ENCODE peak calls at places on chromosomes 7 and 10, in seven cellular contexts. One of them, this sample, is unnamed.

GRCh38 chr7:132458685-132459084 is 117.6 kb downstream of the PLXNA4 start:
- DNase-seq in activated CD4-positive, CD25-positive, alpha-beta regulatory T cell: no peak
- DNase-seq in CD4-positive, alpha-beta T cell: no peak
- DNase-seq in cardiac septum: no peak
- DNase-seq in dermis blood vessel endothelial cell: no peak
- DNase-seq in SHP77 treated with DMSO at 0.1 percent for 48 hours: no peak
- DNase-seq in astrocyte of the spinal cord: no peak
- DNase-seq in this sample: no peak

GRCh38 chr10:118106426-118106825 is 59.7 kb upstream of the RAB11FIP2 start:
- DNase-seq in activated CD4-positive, CD25-positive, alpha-beta regulatory T cell: no peak
- DNase-seq in CD4-positive, alpha-beta T cell: no peak
- DNase-seq in cardiac septum: no peak
- DNase-seq in dermis blood vessel endothelial cell: peak
- DNase-seq in SHP77 treated with DMSO at 0.1 percent for 48 hours: no peak
- DNase-seq in astrocyte of the spinal cord: peak
- DNase-seq in this sample: peak

GRCh38 chr10:16472828-16473227 is 36.0 kb downstream of the PTER start:
- DNase-seq in activated CD4-positive, CD25-positive, alpha-beta regulatory T cell: no peak
- DNase-seq in CD4-positive, alpha-beta T cell: no peak
- DNase-seq in cardiac septum: no peak
- DNase-seq in dermis blood vessel endothelial cell: no peak
- DNase-seq in SHP77 treated with DMSO at 0.1 percent for 48 hours: no peak
- DNase-seq in astrocyte of the spinal cord: no peak
- DNase-seq in this sample: no peak

GRCh38 chr10:96794786-96795733 is 37.0 kb upstream of the LCOR start:
- DNase-seq in activated CD4-positive, CD25-positive, alpha-beta regulatory T cell: no peak
- DNase-seq in CD4-positive, alpha-beta T cell: no peak
- DNase-seq in cardiac septum: no peak
- DNase-seq in dermis blood vessel endothelial cell: no peak
- DNase-seq in SHP77 treated with DMSO at 0.1 percent for 48 hours: no peak
- DNase-seq in astrocyte of the spinal cord: no peak
- DNase-seq in this sample: no peak

GRCh38 chr10:128050117-128050516 is 76.1 kb downstream of the MKI67 start:
- DNase-seq in activated CD4-positive, CD25-positive, alpha-beta regulatory T cell: no peak
- DNase-seq in CD4-positive, alpha-beta T cell: no peak
- DNase-seq in cardiac septum: no peak
- DNase-seq in dermis blood vessel endothelial cell: no peak
- DNase-seq in SHP77 treated with DMSO at 0.1 percent for 48 hours: no peak
- DNase-seq in astrocyte of the spinal cord: no peak
- DNase-seq in this sample: no peak

GRCh38 chr7:36985866-36986402 is 261.6 kb upstream of the AOAH start:
- DNase-seq in activated CD4-positive, CD25-positive, alpha-beta regulatory T cell: no peak
- DNase-seq in CD4-positive, alpha-beta T cell: no peak
- DNase-seq in cardiac septum: no peak
- DNase-seq in dermis blood vessel endothelial cell: no peak
- DNase-seq in SHP77 treated with DMSO at 0.1 percent for 48 hours: peak
- DNase-seq in astrocyte of the spinal cord: no peak
- DNase-seq in this sample: no peak

GRCh38 chr10:107409517-107409916 is 245.0 kb upstream of the SORCS1 start:
- DNase-seq in activated CD4-positive, CD25-positive, alpha-beta regulatory T cell: no peak
- DNase-seq in CD4-positive, alpha-beta T cell: no peak
- DNase-seq in cardiac septum: no peak
- DNase-seq in dermis blood vessel endothelial cell: no peak
- DNase-seq in SHP77 treated with DMSO at 0.1 percent for 48 hours: no peak
- DNase-seq in astrocyte of the spinal cord: peak
- DNase-seq in this sample: no peak

GRCh38 chr7:20165146-20165510 is 52.1 kb downstream of the MACC1 start:
- DNase-seq in activated CD4-positive, CD25-positive, alpha-beta regulatory T cell: no peak
- DNase-seq in CD4-positive, alpha-beta T cell: no peak
- DNase-seq in cardiac septum: no peak
- DNase-seq in dermis blood vessel endothelial cell: no peak
- DNase-seq in SHP77 treated with DMSO at 0.1 percent for 48 hours: no peak
- DNase-seq in astrocyte of the spinal cord: peak
- DNase-seq in this sample: no peak

GRCh38 chr7:123745437-123745836 is 3.4 kb downstream of the WASL start:
- DNase-seq in activated CD4-positive, CD25-positive, alpha-beta regulatory T cell: no peak
- DNase-seq in CD4-positive, alpha-beta T cell: no peak
- DNase-seq in cardiac septum: no peak
- DNase-seq in dermis blood vessel endothelial cell: no peak
- DNase-seq in SHP77 treated with DMSO at 0.1 percent for 48 hours: no peak
- DNase-seq in astrocyte of the spinal cord: no peak
- DNase-seq in this sample: no peak

GRCh38 chr10:112307631-112308502 is 24.7 kb downstream of the TECTB start:
- DNase-seq in activated CD4-positive, CD25-positive, alpha-beta regulatory T cell: no peak
- DNase-seq in CD4-positive, alpha-beta T cell: no peak
- DNase-seq in cardiac septum: no peak
- DNase-seq in dermis blood vessel endothelial cell: peak
- DNase-seq in SHP77 treated with DMSO at 0.1 percent for 48 hours: no peak
- DNase-seq in astrocyte of the spinal cord: peak
- DNase-seq in this sample: peak

GRCh38 chr10:86840498-86840897 is 84.1 kb downstream of the BMPR1A start:
- DNase-seq in activated CD4-positive, CD25-positive, alpha-beta regulatory T cell: no peak
- DNase-seq in CD4-positive, alpha-beta T cell: no peak
- DNase-seq in cardiac septum: no peak
- DNase-seq in dermis blood vessel endothelial cell: no peak
- DNase-seq in SHP77 treated with DMSO at 0.1 percent for 48 hours: no peak
- DNase-seq in astrocyte of the spinal cord: no peak
- DNase-seq in this sample: no peak

GRCh38 chr7:140230862-140231778 is 54.3 kb upstream of the KDM7A start:
- DNase-seq in activated CD4-positive, CD25-positive, alpha-beta regulatory T cell: peak
- DNase-seq in CD4-positive, alpha-beta T cell: peak
- DNase-seq in cardiac septum: peak
- DNase-seq in dermis blood vessel endothelial cell: peak
- DNase-seq in SHP77 treated with DMSO at 0.1 percent for 48 hours: peak
- DNase-seq in astrocyte of the spinal cord: peak
- DNase-seq in this sample: peak

GRCh38 chr10:107653832-107654287 is 489.4 kb upstream of the SORCS1 start:
- DNase-seq in activated CD4-positive, CD25-positive, alpha-beta regulatory T cell: no peak
- DNase-seq in CD4-positive, alpha-beta T cell: no peak
- DNase-seq in cardiac septum: no peak
- DNase-seq in dermis blood vessel endothelial cell: no peak
- DNase-seq in SHP77 treated with DMSO at 0.1 percent for 48 hours: no peak
- DNase-seq in astrocyte of the spinal cord: peak
- DNase-seq in this sample: no peak

GRCh38 chr7:71935674-71936073 is 476.5 kb downstream of the CALN1 start:
- DNase-seq in activated CD4-positive, CD25-positive, alpha-beta regulatory T cell: no peak
- DNase-seq in CD4-positive, alpha-beta T cell: no peak
- DNase-seq in cardiac septum: no peak
- DNase-seq in dermis blood vessel endothelial cell: no peak
- DNase-seq in SHP77 treated with DMSO at 0.1 percent for 48 hours: no peak
- DNase-seq in astrocyte of the spinal cord: no peak
- DNase-seq in this sample: no peak

GRCh38 chr10:34343764-34344163 is 471.3 kb downstream of the PARD3 start:
- DNase-seq in activated CD4-positive, CD25-positive, alpha-beta regulatory T cell: no peak
- DNase-seq in CD4-positive, alpha-beta T cell: no peak
- DNase-seq in cardiac septum: no peak
- DNase-seq in dermis blood vessel endothelial cell: no peak
- DNase-seq in SHP77 treated with DMSO at 0.1 percent for 48 hours: no peak
- DNase-seq in astrocyte of the spinal cord: peak
- DNase-seq in this sample: no peak

GRCh38 chr7:157551325-157552070 is 214.7 kb downstream of the DNAJB6 start:
- DNase-seq in activated CD4-positive, CD25-positive, alpha-beta regulatory T cell: no peak
- DNase-seq in CD4-positive, alpha-beta T cell: no peak
- DNase-seq in cardiac septum: peak
- DNase-seq in dermis blood vessel endothelial cell: no peak
- DNase-seq in SHP77 treated with DMSO at 0.1 percent for 48 hours: no peak
- DNase-seq in astrocyte of the spinal cord: no peak
- DNase-seq in this sample: no peak

GRCh38 chr10:99372546-99373271 is 43.6 kb downstream of the CNNM1 start:
- DNase-seq in activated CD4-positive, CD25-positive, alpha-beta regulatory T cell: no peak
- DNase-seq in CD4-positive, alpha-beta T cell: no peak
- DNase-seq in cardiac septum: no peak
- DNase-seq in dermis blood vessel endothelial cell: no peak
- DNase-seq in SHP77 treated with DMSO at 0.1 percent for 48 hours: no peak
- DNase-seq in astrocyte of the spinal cord: no peak
- DNase-seq in this sample: no peak

GRCh38 chr10:126902157-126902556 is 3.1 kb upstream of the DOCK1 start:
- DNase-seq in activated CD4-positive, CD25-positive, alpha-beta regulatory T cell: no peak
- DNase-seq in CD4-positive, alpha-beta T cell: no peak
- DNase-seq in cardiac septum: peak
- DNase-seq in dermis blood vessel endothelial cell: peak
- DNase-seq in SHP77 treated with DMSO at 0.1 percent for 48 hours: no peak
- DNase-seq in astrocyte of the spinal cord: peak
- DNase-seq in this sample: peak

GRCh38 chr10:45471531-45472310 is 97.7 kb downstream of the ALOX5 start:
- DNase-seq in activated CD4-positive, CD25-positive, alpha-beta regulatory T cell: no peak
- DNase-seq in CD4-positive, alpha-beta T cell: no peak
- DNase-seq in cardiac septum: no peak
- DNase-seq in dermis blood vessel endothelial cell: no peak
- DNase-seq in SHP77 treated with DMSO at 0.1 percent for 48 hours: no peak
- DNase-seq in astrocyte of the spinal cord: no peak
- DNase-seq in this sample: no peak

GRCh38 chr10:70773965-70774809 is 11.0 kb downstream of the TBATA start:
- DNase-seq in activated CD4-positive, CD25-positive, alpha-beta regulatory T cell: no peak
- DNase-seq in CD4-positive, alpha-beta T cell: no peak
- DNase-seq in cardiac septum: peak
- DNase-seq in dermis blood vessel endothelial cell: no peak
- DNase-seq in SHP77 treated with DMSO at 0.1 percent for 48 hours: no peak
- DNase-seq in astrocyte of the spinal cord: no peak
- DNase-seq in this sample: no peak

GRCh38 chr7:108037748-108038147 is 34.8 kb upstream of the LAMB1 start:
- DNase-seq in activated CD4-positive, CD25-positive, alpha-beta regulatory T cell: no peak
- DNase-seq in CD4-positive, alpha-beta T cell: no peak
- DNase-seq in cardiac septum: no peak
- DNase-seq in dermis blood vessel endothelial cell: no peak
- DNase-seq in SHP77 treated with DMSO at 0.1 percent for 48 hours: no peak
- DNase-seq in astrocyte of the spinal cord: no peak
- DNase-seq in this sample: no peak

GRCh38 chr10:93465806-93466675 is 16.1 kb downstream of the MYOF start:
- DNase-seq in activated CD4-positive, CD25-positive, alpha-beta regulatory T cell: no peak
- DNase-seq in CD4-positive, alpha-beta T cell: no peak
- DNase-seq in cardiac septum: peak
- DNase-seq in dermis blood vessel endothelial cell: peak
- DNase-seq in SHP77 treated with DMSO at 0.1 percent for 48 hours: peak
- DNase-seq in astrocyte of the spinal cord: peak
- DNase-seq in this sample: peak

GRCh38 chr7:2513702-2514101 is 5.9 kb upstream of the LFNG start:
- DNase-seq in activated CD4-positive, CD25-positive, alpha-beta regulatory T cell: no peak
- DNase-seq in CD4-positive, alpha-beta T cell: no peak
- DNase-seq in cardiac septum: no peak
- DNase-seq in dermis blood vessel endothelial cell: no peak
- DNase-seq in SHP77 treated with DMSO at 0.1 percent for 48 hours: no peak
- DNase-seq in astrocyte of the spinal cord: no peak
- DNase-seq in this sample: no peak

GRCh38 chr10:70162157-70162891 is 8.0 kb downstream of the SAR1A start:
- DNase-seq in activated CD4-positive, CD25-positive, alpha-beta regulatory T cell: no peak
- DNase-seq in CD4-positive, alpha-beta T cell: no peak
- DNase-seq in cardiac septum: no peak
- DNase-seq in dermis blood vessel endothelial cell: no peak
- DNase-seq in SHP77 treated with DMSO at 0.1 percent for 48 hours: no peak
- DNase-seq in astrocyte of the spinal cord: no peak
- DNase-seq in this sample: no peak

GRCh38 chr10:87940210-87940609 is 76.8 kb downstream of the PTEN start:
- DNase-seq in activated CD4-positive, CD25-positive, alpha-beta regulatory T cell: no peak
- DNase-seq in CD4-positive, alpha-beta T cell: no peak
- DNase-seq in cardiac septum: no peak
- DNase-seq in dermis blood vessel endothelial cell: no peak
- DNase-seq in SHP77 treated with DMSO at 0.1 percent for 48 hours: no peak
- DNase-seq in astrocyte of the spinal cord: no peak
- DNase-seq in this sample: no peak

GRCh38 chr7:41206267-41206666 is 496.6 kb downstream of the INHBA start:
- DNase-seq in activated CD4-positive, CD25-positive, alpha-beta regulatory T cell: no peak
- DNase-seq in CD4-positive, alpha-beta T cell: no peak
- DNase-seq in cardiac septum: no peak
- DNase-seq in dermis blood vessel endothelial cell: no peak
- DNase-seq in SHP77 treated with DMSO at 0.1 percent for 48 hours: no peak
- DNase-seq in astrocyte of the spinal cord: no peak
- DNase-seq in this sample: no peak

GRCh38 chr7:142329062-142329788 is 71.4 kb upstream of the PRSS58 start:
- DNase-seq in activated CD4-positive, CD25-positive, alpha-beta regulatory T cell: no peak
- DNase-seq in CD4-positive, alpha-beta T cell: no peak
- DNase-seq in cardiac septum: no peak
- DNase-seq in dermis blood vessel endothelial cell: no peak
- DNase-seq in SHP77 treated with DMSO at 0.1 percent for 48 hours: no peak
- DNase-seq in astrocyte of the spinal cord: no peak
- DNase-seq in this sample: no peak

GRCh38 chr7:28410628-28411578 is 1.4 kb upstream of the CREB5 start:
- DNase-seq in activated CD4-positive, CD25-positive, alpha-beta regulatory T cell: no peak
- DNase-seq in CD4-positive, alpha-beta T cell: no peak
- DNase-seq in cardiac septum: peak
- DNase-seq in dermis blood vessel endothelial cell: peak
- DNase-seq in SHP77 treated with DMSO at 0.1 percent for 48 hours: no peak
- DNase-seq in astrocyte of the spinal cord: peak
- DNase-seq in this sample: peak

GRCh38 chr7:95904099-95904498 is 131.7 kb downstream of the DYNC1I1 start:
- DNase-seq in activated CD4-positive, CD25-positive, alpha-beta regulatory T cell: no peak
- DNase-seq in CD4-positive, alpha-beta T cell: no peak
- DNase-seq in cardiac septum: no peak
- DNase-seq in dermis blood vessel endothelial cell: no peak
- DNase-seq in SHP77 treated with DMSO at 0.1 percent for 48 hours: no peak
- DNase-seq in astrocyte of the spinal cord: no peak
- DNase-seq in this sample: no peak

GRCh38 chr10:36172054-36172531 is 530.0 kb upstream of the FZD8 start:
- DNase-seq in activated CD4-positive, CD25-positive, alpha-beta regulatory T cell: no peak
- DNase-seq in CD4-positive, alpha-beta T cell: no peak
- DNase-seq in cardiac septum: no peak
- DNase-seq in dermis blood vessel endothelial cell: peak
- DNase-seq in SHP77 treated with DMSO at 0.1 percent for 48 hours: no peak
- DNase-seq in astrocyte of the spinal cord: peak
- DNase-seq in this sample: peak

GRCh38 chr10:79028056-79028430 is 40.7 kb upstream of the ZMIZ1 start:
- DNase-seq in activated CD4-positive, CD25-positive, alpha-beta regulatory T cell: no peak
- DNase-seq in CD4-positive, alpha-beta T cell: no peak
- DNase-seq in cardiac septum: no peak
- DNase-seq in dermis blood vessel endothelial cell: no peak
- DNase-seq in SHP77 treated with DMSO at 0.1 percent for 48 hours: no peak
- DNase-seq in astrocyte of the spinal cord: no peak
- DNase-seq in this sample: no peak

GRCh38 chr7:128097211-128097731 is 66.0 kb upstream of the LRRC4 start:
- DNase-seq in activated CD4-positive, CD25-positive, alpha-beta regulatory T cell: no peak
- DNase-seq in CD4-positive, alpha-beta T cell: no peak
- DNase-seq in cardiac septum: no peak
- DNase-seq in dermis blood vessel endothelial cell: no peak
- DNase-seq in SHP77 treated with DMSO at 0.1 percent for 48 hours: no peak
- DNase-seq in astrocyte of the spinal cord: peak
- DNase-seq in this sample: no peak

GRCh38 chr10:22442063-22442462 is 96.8 kb downstream of the SPAG6 start:
- DNase-seq in activated CD4-positive, CD25-positive, alpha-beta regulatory T cell: no peak
- DNase-seq in CD4-positive, alpha-beta T cell: no peak
- DNase-seq in cardiac septum: no peak
- DNase-seq in dermis blood vessel endothelial cell: no peak
- DNase-seq in SHP77 treated with DMSO at 0.1 percent for 48 hours: no peak
- DNase-seq in astrocyte of the spinal cord: no peak
- DNase-seq in this sample: no peak

GRCh38 chr7:47720141-47720906 is 138.4 kb upstream of the TNS3 start:
- DNase-seq in activated CD4-positive, CD25-positive, alpha-beta regulatory T cell: no peak
- DNase-seq in CD4-positive, alpha-beta T cell: no peak
- DNase-seq in cardiac septum: no peak
- DNase-seq in dermis blood vessel endothelial cell: no peak
- DNase-seq in SHP77 treated with DMSO at 0.1 percent for 48 hours: no peak
- DNase-seq in astrocyte of the spinal cord: peak
- DNase-seq in this sample: peak

GRCh38 chr7:13903997-13904396 is 85.5 kb downstream of the ETV1 start:
- DNase-seq in activated CD4-positive, CD25-positive, alpha-beta regulatory T cell: no peak
- DNase-seq in CD4-positive, alpha-beta T cell: no peak
- DNase-seq in cardiac septum: no peak
- DNase-seq in dermis blood vessel endothelial cell: no peak
- DNase-seq in SHP77 treated with DMSO at 0.1 percent for 48 hours: no peak
- DNase-seq in astrocyte of the spinal cord: no peak
- DNase-seq in this sample: no peak

GRCh38 chr10:116787018-116787674 is 44.8 kb upstream of the HSPA12A start:
- DNase-seq in activated CD4-positive, CD25-positive, alpha-beta regulatory T cell: no peak
- DNase-seq in CD4-positive, alpha-beta T cell: no peak
- DNase-seq in cardiac septum: no peak
- DNase-seq in dermis blood vessel endothelial cell: no peak
- DNase-seq in SHP77 treated with DMSO at 0.1 percent for 48 hours: no peak
- DNase-seq in astrocyte of the spinal cord: no peak
- DNase-seq in this sample: no peak